ENCODE peak calls at places on chromosomes 1 and 21, in ten cellular contexts. Q is NCI-H1105 treated with DMSO at 0.1 percent for 48 hours; V is effector memory CD4-positive, alpha-beta T cell; J is left colon; U is prostate gland; K is T-helper 17 cell; O is NCI-H2081; L is SW480; F is HuH-7; W is caudate nucleus. M is an unnamed sample.

GRCh38 chr1:234316486-234316885 is 56.8 kb upstream of the COA6 start:
- DNase-seq in Q (no peak), V (no peak), J (no peak), U (no peak), K (no peak), O (no peak), L (no peak), F (no peak), W (no peak), M (no peak)

GRCh38 chr21:41717573-41718330 is 49.1 kb downstream of the RIPK4 start:
- DNase-seq in Q (no peak), V (no peak), J (no peak), U (no peak), K (no peak), O (no peak), L (no peak), F (no peak), W (no peak), M (no peak)

GRCh38 chr1:246567258-246568235 is 1.3 kb downstream of the CNST start:
- DNase-seq in Q (no peak), V (no peak), J (no peak), U (no peak), K (no peak), O (peak; percentile 19), L (peak; percentile 24), F (no peak), W (no peak), M (no peak)

GRCh38 chr1:207288315-207288714 is 33.2 kb upstream of the CD55 start:
- DNase-seq in Q (no peak), V (no peak), J (no peak), U (no peak), K (no peak), O (no peak), L (no peak), F (no peak), W (no peak), M (no peak)

GRCh38 chr1:184270556-184270955 is 116.3 kb upstream of the C1orf21 start:
- DNase-seq in Q (no peak), V (no peak), J (no peak), U (no peak), K (no peak), O (no peak), L (no peak), F (no peak), W (no peak), M (no peak)

GRCh38 chr1:200290010-200290685 is 119.7 kb downstream of the ZNF281 start:
- DNase-seq in Q (no peak), V (no peak), J (no peak), U (no peak), K (no peak), O (no peak), L (peak; percentile 8), F (peak; percentile 26), W (no peak), M (no peak)

GRCh38 chr1:99106274-99106673 is 101.6 kb upstream of the PLPPR5 start:
- DNase-seq in Q (no peak), V (no peak), J (no peak), U (no peak), K (no peak), O (no peak), L (no peak), F (no peak), W (no peak), M (no peak)

GRCh38 chr1:234018816-234019215 is 114.3 kb downstream of the SLC35F3 start:
- DNase-seq in Q (no peak), V (no peak), J (no peak), U (no peak), K (no peak), O (no peak), L (no peak), F (no peak), W (no peak), M (no peak)

GRCh38 chr1:180525696-180526000 is 23.3 kb upstream of the ACBD6 start:
- DNase-seq in Q (no peak), V (no peak), J (no peak), U (no peak), K (no peak), O (no peak), L (no peak), F (no peak), W (no peak), M (no peak)

GRCh38 chr1:35745124-35745730 is 24.6 kb downstream of the CLSPN start:
- DNase-seq in Q (no peak), V (no peak), J (no peak), U (no peak), K (no peak), O (no peak), L (no peak), F (no peak), W (no peak), M (no peak)

GRCh38 chr1:173914366-173914871 is 2.7 kb downstream of the SERPINC1 start:
- DNase-seq in Q (no peak), V (no peak), J (no peak), U (no peak), K (no peak), O (no peak), L (peak; percentile 47), F (peak; percentile 34), W (no peak), M (no peak)

GRCh38 chr1:27436204-27437159 is 44.1 kb downstream of the GPR3 start:
- DNase-seq in Q (no peak), V (no peak), J (peak; percentile 44), U (peak; percentile 51), K (no peak), O (no peak), L (peak; percentile 71), F (peak; percentile 55), W (no peak), M (peak; percentile 50)

GRCh38 chr1:238177351-238177750 is 286.6 kb upstream of the ZP4 start:
- DNase-seq in Q (no peak), V (no peak), J (no peak), U (no peak), K (no peak), O (no peak), L (no peak), F (no peak), W (no peak), M (no peak)

GRCh38 chr1:184716158-184716557 is 38.5 kb downstream of the EDEM3 start:
- DNase-seq in Q (no peak), V (no peak), J (no peak), U (no peak), K (no peak), O (no peak), L (no peak), F (no peak), W (no peak), M (no peak)

GRCh38 chr1:155166373-155167165 is 6.5 kb downstream of the KRTCAP2 start:
- DNase-seq in Q (no peak), V (no peak), J (peak; percentile 40), U (no peak), K (no peak), O (peak; percentile 78), L (no peak), F (no peak), W (no peak), M (no peak)

GRCh38 chr1:151867785-151868403 is 14.4 kb upstream of the THEM5 start:
- DNase-seq in Q (no peak), V (no peak), J (no peak), U (no peak), K (no peak), O (no peak), L (no peak), F (no peak), W (no peak), M (peak; percentile 49)

GRCh38 chr1:244665771-244666217 is 12.9 kb downstream of the DESI2 start:
- DNase-seq in Q (no peak), V (no peak), J (no peak), U (no peak), K (no peak), O (no peak), L (peak; percentile 11), F (no peak), W (no peak), M (no peak)

GRCh38 chr1:26999440-26999987 is 6.0 kb downstream of the TRNP1 start:
- DNase-seq in Q (no peak), V (no peak), J (peak; percentile 80), U (peak; percentile 72), K (no peak), O (no peak), L (peak; percentile 82), F (no peak), W (no peak), M (no peak)

GRCh38 chr1:101526813-101527212 is 290.0 kb downstream of the S1PR1 start:
- DNase-seq in Q (peak; percentile 86), V (no peak), J (no peak), U (no peak), K (no peak), O (no peak), L (no peak), F (no peak), W (no peak), M (no peak)

GRCh38 chr1:8427986-8428385 is 110.1 kb downstream of the SLC45A1 start:
- DNase-seq in Q (no peak), V (no peak), J (no peak), U (no peak), K (no peak), O (no peak), L (no peak), F (no peak), W (no peak), M (no peak)

GRCh38 chr1:171438441-171438840 is 46.9 kb upstream of the PRRC2C start:
- DNase-seq in Q (no peak), V (no peak), J (no peak), U (no peak), K (no peak), O (no peak), L (no peak), F (no peak), W (no peak), M (peak; percentile 83)

GRCh38 chr1:6998267-6998666 is 213.0 kb downstream of the CAMTA1 start:
- DNase-seq in Q (no peak), V (no peak), J (peak; percentile 49), U (no peak), K (no peak), O (no peak), L (peak; percentile 67), F (no peak), W (no peak), M (no peak)

M was measured in epithelial cell of prostate.